ENCODE peak calls at places on chromosomes 16 and 17, in eight cellular contexts. One of them, this sample, is unnamed.

GRCh38 chr17:64653985-64654355 is 8.1 kb downstream of the SMURF2 start:
- DNase-seq in activated CD8-positive, alpha-beta memory T cell treated with anti-CD3 and anti-CD28 coated beads for 4 hours: no peak
- DNase-seq in CD4-positive, alpha-beta T cell: no peak
- DNase-seq in nephron progenitor cell: no peak
- DNase-seq in activated naive CD8-positive, alpha-beta T cell treated with anti-CD3 and anti-CD28 coated beads, Interleukin-2, amount 50 U/mL, for 16 hours: no peak
- DNase-seq in COR-L47: no peak
- DNase-seq in mesenteric fat pad: no peak
- DNase-seq in cardiac fibroblast: no peak
- DNase-seq in this sample: no peak

GRCh38 chr17:309361-309888 is 43.2 kb downstream of the RPH3AL start:
- DNase-seq in activated CD8-positive, alpha-beta memory T cell treated with anti-CD3 and anti-CD28 coated beads for 4 hours: no peak
- DNase-seq in CD4-positive, alpha-beta T cell: no peak
- DNase-seq in nephron progenitor cell: peak
- DNase-seq in activated naive CD8-positive, alpha-beta T cell treated with anti-CD3 and anti-CD28 coated beads, Interleukin-2, amount 50 U/mL, for 16 hours: no peak
- DNase-seq in COR-L47: no peak
- DNase-seq in mesenteric fat pad: no peak
- DNase-seq in cardiac fibroblast: no peak
- DNase-seq in this sample: no peak

GRCh38 chr17:19592316-19592715 is 56.2 kb upstream of the ALDH3A2 start:
- DNase-seq in activated CD8-positive, alpha-beta memory T cell treated with anti-CD3 and anti-CD28 coated beads for 4 hours: no peak
- DNase-seq in CD4-positive, alpha-beta T cell: no peak
- DNase-seq in nephron progenitor cell: no peak
- DNase-seq in activated naive CD8-positive, alpha-beta T cell treated with anti-CD3 and anti-CD28 coated beads, Interleukin-2, amount 50 U/mL, for 16 hours: no peak
- DNase-seq in COR-L47: no peak
- DNase-seq in mesenteric fat pad: no peak
- DNase-seq in cardiac fibroblast: no peak
- DNase-seq in this sample: no peak

GRCh38 chr17:48860034-48860433 is 29.2 kb downstream of the CALCOCO2 start:
- DNase-seq in activated CD8-positive, alpha-beta memory T cell treated with anti-CD3 and anti-CD28 coated beads for 4 hours: no peak
- DNase-seq in CD4-positive, alpha-beta T cell: no peak
- DNase-seq in nephron progenitor cell: no peak
- DNase-seq in activated naive CD8-positive, alpha-beta T cell treated with anti-CD3 and anti-CD28 coated beads, Interleukin-2, amount 50 U/mL, for 16 hours: no peak
- DNase-seq in COR-L47: no peak
- DNase-seq in mesenteric fat pad: no peak
- DNase-seq in cardiac fibroblast: no peak
- DNase-seq in this sample: no peak

GRCh38 chr16:69865701-69866100 is 85.4 kb upstream of the CLEC18A start:
- DNase-seq in activated CD8-positive, alpha-beta memory T cell treated with anti-CD3 and anti-CD28 coated beads for 4 hours: no peak
- DNase-seq in CD4-positive, alpha-beta T cell: no peak
- DNase-seq in nephron progenitor cell: no peak
- DNase-seq in activated naive CD8-positive, alpha-beta T cell treated with anti-CD3 and anti-CD28 coated beads, Interleukin-2, amount 50 U/mL, for 16 hours: no peak
- DNase-seq in COR-L47: no peak
- DNase-seq in mesenteric fat pad: no peak
- DNase-seq in cardiac fibroblast: peak
- DNase-seq in this sample: no peak

GRCh38 chr16:30372725-30373124 is 1.9 kb upstream of the MYL11 start:
- DNase-seq in activated CD8-positive, alpha-beta memory T cell treated with anti-CD3 and anti-CD28 coated beads for 4 hours: no peak
- DNase-seq in CD4-positive, alpha-beta T cell: no peak
- DNase-seq in nephron progenitor cell: no peak
- DNase-seq in activated naive CD8-positive, alpha-beta T cell treated with anti-CD3 and anti-CD28 coated beads, Interleukin-2, amount 50 U/mL, for 16 hours: no peak
- DNase-seq in COR-L47: no peak
- DNase-seq in mesenteric fat pad: no peak
- DNase-seq in cardiac fibroblast: no peak
- DNase-seq in this sample: no peak

GRCh38 chr17:72011561-72011960 is 109.3 kb upstream of the SOX9 start:
- DNase-seq in activated CD8-positive, alpha-beta memory T cell treated with anti-CD3 and anti-CD28 coated beads for 4 hours: no peak
- DNase-seq in CD4-positive, alpha-beta T cell: no peak
- DNase-seq in nephron progenitor cell: no peak
- DNase-seq in activated naive CD8-positive, alpha-beta T cell treated with anti-CD3 and anti-CD28 coated beads, Interleukin-2, amount 50 U/mL, for 16 hours: no peak
- DNase-seq in COR-L47: no peak
- DNase-seq in mesenteric fat pad: no peak
- DNase-seq in cardiac fibroblast: no peak
- DNase-seq in this sample: no peak

GRCh38 chr16:57994778-57995177 is 5.7 kb downstream of the ZNF319 start:
- DNase-seq in activated CD8-positive, alpha-beta memory T cell treated with anti-CD3 and anti-CD28 coated beads for 4 hours: no peak
- DNase-seq in CD4-positive, alpha-beta T cell: no peak
- DNase-seq in nephron progenitor cell: peak
- DNase-seq in activated naive CD8-positive, alpha-beta T cell treated with anti-CD3 and anti-CD28 coated beads, Interleukin-2, amount 50 U/mL, for 16 hours: no peak
- DNase-seq in COR-L47: peak
- DNase-seq in mesenteric fat pad: no peak
- DNase-seq in cardiac fibroblast: peak
- DNase-seq in this sample: no peak

GRCh38 chr17:33046361-33047255 is 55.0 kb downstream of the SPACA3 start:
- DNase-seq in activated CD8-positive, alpha-beta memory T cell treated with anti-CD3 and anti-CD28 coated beads for 4 hours: no peak
- DNase-seq in CD4-positive, alpha-beta T cell: no peak
- DNase-seq in nephron progenitor cell: no peak
- DNase-seq in activated naive CD8-positive, alpha-beta T cell treated with anti-CD3 and anti-CD28 coated beads, Interleukin-2, amount 50 U/mL, for 16 hours: no peak
- DNase-seq in COR-L47: no peak
- DNase-seq in mesenteric fat pad: no peak
- DNase-seq in cardiac fibroblast: no peak
- DNase-seq in this sample: no peak

GRCh38 chr16:80667258-80667560 is 126.4 kb downstream of the DYNLRB2 start:
- DNase-seq in activated CD8-positive, alpha-beta memory T cell treated with anti-CD3 and anti-CD28 coated beads for 4 hours: no peak
- DNase-seq in CD4-positive, alpha-beta T cell: no peak
- DNase-seq in nephron progenitor cell: no peak
- DNase-seq in activated naive CD8-positive, alpha-beta T cell treated with anti-CD3 and anti-CD28 coated beads, Interleukin-2, amount 50 U/mL, for 16 hours: no peak
- DNase-seq in COR-L47: no peak
- DNase-seq in mesenteric fat pad: no peak
- DNase-seq in cardiac fibroblast: no peak
- DNase-seq in this sample: no peak

GRCh38 chr16:67053767-67054334 is 24.9 kb downstream of the CBFB start:
- DNase-seq in activated CD8-positive, alpha-beta memory T cell treated with anti-CD3 and anti-CD28 coated beads for 4 hours: no peak
- DNase-seq in CD4-positive, alpha-beta T cell: no peak
- DNase-seq in nephron progenitor cell: no peak
- DNase-seq in activated naive CD8-positive, alpha-beta T cell treated with anti-CD3 and anti-CD28 coated beads, Interleukin-2, amount 50 U/mL, for 16 hours: no peak
- DNase-seq in COR-L47: no peak
- DNase-seq in mesenteric fat pad: no peak
- DNase-seq in cardiac fibroblast: no peak
- DNase-seq in this sample: no peak

GRCh38 chr16:51175081-51175480 is 24.0 kb upstream of the SALL1 start:
- DNase-seq in activated CD8-positive, alpha-beta memory T cell treated with anti-CD3 and anti-CD28 coated beads for 4 hours: no peak
- DNase-seq in CD4-positive, alpha-beta T cell: no peak
- DNase-seq in nephron progenitor cell: no peak
- DNase-seq in activated naive CD8-positive, alpha-beta T cell treated with anti-CD3 and anti-CD28 coated beads, Interleukin-2, amount 50 U/mL, for 16 hours: no peak
- DNase-seq in COR-L47: no peak
- DNase-seq in mesenteric fat pad: no peak
- DNase-seq in cardiac fibroblast: no peak
- DNase-seq in this sample: no peak

GRCh38 chr17:62968445-62968923 is 2.4 kb downstream of the TANC2 start:
- DNase-seq in activated CD8-positive, alpha-beta memory T cell treated with anti-CD3 and anti-CD28 coated beads for 4 hours: peak
- DNase-seq in CD4-positive, alpha-beta T cell: peak
- DNase-seq in nephron progenitor cell: peak
- DNase-seq in activated naive CD8-positive, alpha-beta T cell treated with anti-CD3 and anti-CD28 coated beads, Interleukin-2, amount 50 U/mL, for 16 hours: peak
- DNase-seq in COR-L47: peak
- DNase-seq in mesenteric fat pad: no peak
- DNase-seq in cardiac fibroblast: peak
- DNase-seq in this sample: peak

GRCh38 chr17:60554377-60554788 is 28.3 kb upstream of the APPBP2 start:
- DNase-seq in activated CD8-positive, alpha-beta memory T cell treated with anti-CD3 and anti-CD28 coated beads for 4 hours: no peak
- DNase-seq in CD4-positive, alpha-beta T cell: no peak
- DNase-seq in nephron progenitor cell: no peak
- DNase-seq in activated naive CD8-positive, alpha-beta T cell treated with anti-CD3 and anti-CD28 coated beads, Interleukin-2, amount 50 U/mL, for 16 hours: no peak
- DNase-seq in COR-L47: no peak
- DNase-seq in mesenteric fat pad: no peak
- DNase-seq in cardiac fibroblast: peak
- DNase-seq in this sample: no peak

GRCh38 chr16:24755201-24755874 is 25.9 kb downstream of the TNRC6A start:
- DNase-seq in activated CD8-positive, alpha-beta memory T cell treated with anti-CD3 and anti-CD28 coated beads for 4 hours: no peak
- DNase-seq in CD4-positive, alpha-beta T cell: no peak
- DNase-seq in nephron progenitor cell: no peak
- DNase-seq in activated naive CD8-positive, alpha-beta T cell treated with anti-CD3 and anti-CD28 coated beads, Interleukin-2, amount 50 U/mL, for 16 hours: no peak
- DNase-seq in COR-L47: no peak
- DNase-seq in mesenteric fat pad: no peak
- DNase-seq in cardiac fibroblast: no peak
- DNase-seq in this sample: no peak

GRCh38 chr16:29708917-29709600 is 30.1 kb downstream of the QPRT start:
- DNase-seq in activated CD8-positive, alpha-beta memory T cell treated with anti-CD3 and anti-CD28 coated beads for 4 hours: no peak
- DNase-seq in CD4-positive, alpha-beta T cell: no peak
- DNase-seq in nephron progenitor cell: no peak
- DNase-seq in activated naive CD8-positive, alpha-beta T cell treated with anti-CD3 and anti-CD28 coated beads, Interleukin-2, amount 50 U/mL, for 16 hours: no peak
- DNase-seq in COR-L47: no peak
- DNase-seq in mesenteric fat pad: no peak
- DNase-seq in cardiac fibroblast: no peak
- DNase-seq in this sample: no peak

GRCh38 chr16:67942200-67942509 is 1.8 kb downstream of the LCAT start:
- DNase-seq in activated CD8-positive, alpha-beta memory T cell treated with anti-CD3 and anti-CD28 coated beads for 4 hours: no peak
- DNase-seq in CD4-positive, alpha-beta T cell: no peak
- DNase-seq in nephron progenitor cell: peak
- DNase-seq in activated naive CD8-positive, alpha-beta T cell treated with anti-CD3 and anti-CD28 coated beads, Interleukin-2, amount 50 U/mL, for 16 hours: no peak
- DNase-seq in COR-L47: no peak
- DNase-seq in mesenteric fat pad: no peak
- DNase-seq in cardiac fibroblast: peak
- DNase-seq in this sample: no peak

GRCh38 chr17:53039981-53040380 is 782.7 kb upstream of the KIF2B start:
- DNase-seq in activated CD8-positive, alpha-beta memory T cell treated with anti-CD3 and anti-CD28 coated beads for 4 hours: no peak
- DNase-seq in CD4-positive, alpha-beta T cell: no peak
- DNase-seq in nephron progenitor cell: no peak
- DNase-seq in activated naive CD8-positive, alpha-beta T cell treated with anti-CD3 and anti-CD28 coated beads, Interleukin-2, amount 50 U/mL, for 16 hours: no peak
- DNase-seq in COR-L47: no peak
- DNase-seq in mesenteric fat pad: no peak
- DNase-seq in cardiac fibroblast: no peak
- DNase-seq in this sample: no peak

GRCh38 chr17:28326114-28326513 is 7.1 kb downstream of the TMEM97 start:
- DNase-seq in activated CD8-positive, alpha-beta memory T cell treated with anti-CD3 and anti-CD28 coated beads for 4 hours: no peak
- DNase-seq in CD4-positive, alpha-beta T cell: no peak
- DNase-seq in nephron progenitor cell: no peak
- DNase-seq in activated naive CD8-positive, alpha-beta T cell treated with anti-CD3 and anti-CD28 coated beads, Interleukin-2, amount 50 U/mL, for 16 hours: no peak
- DNase-seq in COR-L47: no peak
- DNase-seq in mesenteric fat pad: no peak
- DNase-seq in cardiac fibroblast: no peak
- DNase-seq in this sample: no peak

GRCh38 chr16:80580109-80580832 is 39.5 kb downstream of the DYNLRB2 start:
- DNase-seq in activated CD8-positive, alpha-beta memory T cell treated with anti-CD3 and anti-CD28 coated beads for 4 hours: no peak
- DNase-seq in CD4-positive, alpha-beta T cell: peak
- DNase-seq in nephron progenitor cell: no peak
- DNase-seq in activated naive CD8-positive, alpha-beta T cell treated with anti-CD3 and anti-CD28 coated beads, Interleukin-2, amount 50 U/mL, for 16 hours: peak
- DNase-seq in COR-L47: no peak
- DNase-seq in mesenteric fat pad: no peak
- DNase-seq in cardiac fibroblast: no peak
- DNase-seq in this sample: no peak

GRCh38 chr17:29250666-29251065 is 4.0 kb downstream of the CRYBA1 start:
- DNase-seq in activated CD8-positive, alpha-beta memory T cell treated with anti-CD3 and anti-CD28 coated beads for 4 hours: no peak
- DNase-seq in CD4-positive, alpha-beta T cell: no peak
- DNase-seq in nephron progenitor cell: no peak
- DNase-seq in activated naive CD8-positive, alpha-beta T cell treated with anti-CD3 and anti-CD28 coated beads, Interleukin-2, amount 50 U/mL, for 16 hours: no peak
- DNase-seq in COR-L47: no peak
- DNase-seq in mesenteric fat pad: no peak
- DNase-seq in cardiac fibroblast: peak
- DNase-seq in this sample: no peak

GRCh38 chr16:9966569-9967157 is 215.6 kb downstream of the GRIN2A start:
- DNase-seq in activated CD8-positive, alpha-beta memory T cell treated with anti-CD3 and anti-CD28 coated beads for 4 hours: no peak
- DNase-seq in CD4-positive, alpha-beta T cell: no peak
- DNase-seq in nephron progenitor cell: no peak
- DNase-seq in activated naive CD8-positive, alpha-beta T cell treated with anti-CD3 and anti-CD28 coated beads, Interleukin-2, amount 50 U/mL, for 16 hours: no peak
- DNase-seq in COR-L47: no peak
- DNase-seq in mesenteric fat pad: no peak
- DNase-seq in cardiac fibroblast: no peak
- DNase-seq in this sample: no peak

GRCh38 chr16:13036600-13036999 is 135.2 kb downstream of the SHISA9 start:
- DNase-seq in activated CD8-positive, alpha-beta memory T cell treated with anti-CD3 and anti-CD28 coated beads for 4 hours: no peak
- DNase-seq in CD4-positive, alpha-beta T cell: no peak
- DNase-seq in nephron progenitor cell: peak
- DNase-seq in activated naive CD8-positive, alpha-beta T cell treated with anti-CD3 and anti-CD28 coated beads, Interleukin-2, amount 50 U/mL, for 16 hours: no peak
- DNase-seq in COR-L47: no peak
- DNase-seq in mesenteric fat pad: no peak
- DNase-seq in cardiac fibroblast: peak
- DNase-seq in this sample: no peak

GRCh38 chr16:28930652-28931051 is 1.1 kb upstream of the CD19 start:
- DNase-seq in activated CD8-positive, alpha-beta memory T cell treated with anti-CD3 and anti-CD28 coated beads for 4 hours: no peak
- DNase-seq in CD4-positive, alpha-beta T cell: no peak
- DNase-seq in nephron progenitor cell: no peak
- DNase-seq in activated naive CD8-positive, alpha-beta T cell treated with anti-CD3 and anti-CD28 coated beads, Interleukin-2, amount 50 U/mL, for 16 hours: no peak
- DNase-seq in COR-L47: no peak
- DNase-seq in mesenteric fat pad: no peak
- DNase-seq in cardiac fibroblast: no peak
- DNase-seq in this sample: no peak

GRCh38 chr17:49580981-49581644 is 5.4 kb downstream of the NXPH3 start:
- DNase-seq in activated CD8-positive, alpha-beta memory T cell treated with anti-CD3 and anti-CD28 coated beads for 4 hours: no peak
- DNase-seq in CD4-positive, alpha-beta T cell: no peak
- DNase-seq in nephron progenitor cell: no peak
- DNase-seq in activated naive CD8-positive, alpha-beta T cell treated with anti-CD3 and anti-CD28 coated beads, Interleukin-2, amount 50 U/mL, for 16 hours: no peak
- DNase-seq in COR-L47: no peak
- DNase-seq in mesenteric fat pad: peak
- DNase-seq in cardiac fibroblast: no peak
- DNase-seq in this sample: no peak

GRCh38 chr17:588519-588918 is 126.1 kb downstream of the VPS53 start:
- DNase-seq in activated CD8-positive, alpha-beta memory T cell treated with anti-CD3 and anti-CD28 coated beads for 4 hours: no peak
- DNase-seq in CD4-positive, alpha-beta T cell: no peak
- DNase-seq in nephron progenitor cell: no peak
- DNase-seq in activated naive CD8-positive, alpha-beta T cell treated with anti-CD3 and anti-CD28 coated beads, Interleukin-2, amount 50 U/mL, for 16 hours: no peak
- DNase-seq in COR-L47: no peak
- DNase-seq in mesenteric fat pad: no peak
- DNase-seq in cardiac fibroblast: peak
- DNase-seq in this sample: no peak

This sample was measured in NCI-H2081.